ENCODE peak calls at places on chromosomes 2 and 18, in four cellular contexts. One of them, this sample, is unnamed.

GRCh38 chr18:46794607-46795006 is 37.8 kb upstream of the ST8SIA5 start:
- DNase-seq in H1: no peak
- DNase-seq in HepG2: no peak
- DNase-seq in K562: no peak
- DNase-seq in this sample: no peak

GRCh38 chr2:37969731-37970130 is 44.6 kb downstream of the RMDN2 start:
- DNase-seq in K562: no peak
- DNase-seq in H1: no peak
- DNase-seq in HepG2: no peak
- DNase-seq in this sample: no peak

GRCh38 chr18:68763082-68763481 is 34.8 kb upstream of the CCDC102B start:
- DNase-seq in H1: no peak
- DNase-seq in HepG2: no peak
- DNase-seq in K562: no peak
- DNase-seq in this sample: no peak

GRCh38 chr2:3604207-3604877 is 9.4 kb downstream of the COLEC11 start:
- DNase-seq in K562: no peak
- DNase-seq in H1: peak
- DNase-seq in HepG2: no peak
- DNase-seq in this sample: no peak

GRCh38 chr2:112891333-112891950 is 19.5 kb upstream of the IL37 start:
- DNase-seq in HepG2: no peak
- DNase-seq in H1: no peak
- DNase-seq in K562: no peak
- DNase-seq in this sample: no peak

GRCh38 chr18:78624646-78625279 is 354.9 kb upstream of the SALL3 start:
- DNase-seq in H1: no peak
- DNase-seq in HepG2: no peak
- DNase-seq in K562: no peak
- DNase-seq in this sample: no peak

GRCh38 chr2:204265701-204266310 is 279.5 kb upstream of the PARD3B start:
- DNase-seq in H1: no peak
- DNase-seq in HepG2: no peak
- DNase-seq in K562: no peak
- DNase-seq in this sample: no peak

GRCh38 chr2:74571058-74571457 is 16.5 kb downstream of the DOK1 start:
- DNase-seq in H1: no peak
- DNase-seq in K562: no peak
- DNase-seq in HepG2: no peak
- DNase-seq in this sample: no peak

DNA sequence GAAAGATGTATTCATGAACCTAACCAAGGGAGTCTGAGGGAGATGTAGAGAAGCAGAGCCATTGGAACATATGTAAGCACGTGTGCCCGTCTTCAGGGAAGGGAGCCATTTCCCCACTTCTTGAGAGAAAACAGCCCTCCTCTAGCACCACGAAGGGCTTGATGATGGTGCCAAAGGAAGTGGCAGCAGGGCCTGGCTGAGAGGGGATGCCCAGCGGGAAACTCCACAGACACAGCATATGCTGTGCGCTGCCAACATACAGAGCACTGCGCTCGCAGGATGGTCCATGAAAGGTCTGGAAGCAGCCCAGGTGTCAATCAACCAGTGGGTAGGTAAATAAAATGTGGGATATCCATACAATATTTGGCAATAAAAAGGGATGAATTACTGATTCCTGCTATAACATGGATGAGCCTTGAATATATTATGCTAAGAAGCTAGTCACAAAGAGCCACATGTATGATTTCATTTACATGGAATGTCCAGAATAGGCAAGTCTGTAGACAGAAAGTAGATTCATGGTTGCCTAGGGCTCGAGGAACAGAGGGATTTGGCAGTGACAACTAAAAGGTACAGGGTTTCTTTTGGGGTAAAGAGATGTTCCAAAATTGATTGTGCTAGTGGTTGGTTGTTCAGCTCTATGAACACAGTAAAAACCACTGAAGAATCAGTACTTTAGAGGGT is 16.1 kb downstream of the TMEM247 start:
- DNase-seq in H1: no peak
- DNase-seq in HepG2: no peak
- DNase-seq in K562: no peak
- DNase-seq in this sample: no peak
- TF ChIP-seq TAF1 in H1: no peak
- TF ChIP-seq TAF1 in HepG2: no peak
- TF ChIP-seq TAF1 in K562: no peak
- TF ChIP-seq TAF1 in this sample: no peak

GRCh38 chr2:35931626-35932025 is 424.0 kb upstream of the CRIM1 start:
- DNase-seq in HepG2: no peak
- DNase-seq in K562: no peak
- DNase-seq in H1: no peak
- DNase-seq in this sample: no peak
- TF ChIP-seq TAF1 in HepG2: no peak
- TF ChIP-seq TAF1 in K562: no peak
- TF ChIP-seq TAF1 in H1: no peak
- TF ChIP-seq TAF1 in this sample: no peak

GRCh38 chr2:68627615-68628014 is 15.8 kb upstream of the PROKR1 start:
- DNase-seq in K562: no peak
- DNase-seq in H1: no peak
- DNase-seq in HepG2: no peak
- DNase-seq in this sample: no peak
- TF ChIP-seq TAF1 in K562: no peak
- TF ChIP-seq TAF1 in H1: no peak
- TF ChIP-seq TAF1 in HepG2: no peak
- TF ChIP-seq TAF1 in this sample: no peak

GRCh38 chr2:228103379-228103778 is 78.1 kb downstream of the SPHKAP start:
- DNase-seq in HepG2: no peak
- DNase-seq in K562: no peak
- DNase-seq in H1: no peak
- DNase-seq in this sample: no peak

GRCh38 chr2:228105526-228106250 is 75.8 kb downstream of the SPHKAP start:
- DNase-seq in H1: no peak
- DNase-seq in K562: no peak
- DNase-seq in HepG2: no peak
- DNase-seq in this sample: no peak

GRCh38 chr2:228104215-228104614 is 77.3 kb downstream of the SPHKAP start:
- DNase-seq in K562: no peak
- DNase-seq in H1: no peak
- DNase-seq in HepG2: no peak
- DNase-seq in this sample: no peak

DNA sequence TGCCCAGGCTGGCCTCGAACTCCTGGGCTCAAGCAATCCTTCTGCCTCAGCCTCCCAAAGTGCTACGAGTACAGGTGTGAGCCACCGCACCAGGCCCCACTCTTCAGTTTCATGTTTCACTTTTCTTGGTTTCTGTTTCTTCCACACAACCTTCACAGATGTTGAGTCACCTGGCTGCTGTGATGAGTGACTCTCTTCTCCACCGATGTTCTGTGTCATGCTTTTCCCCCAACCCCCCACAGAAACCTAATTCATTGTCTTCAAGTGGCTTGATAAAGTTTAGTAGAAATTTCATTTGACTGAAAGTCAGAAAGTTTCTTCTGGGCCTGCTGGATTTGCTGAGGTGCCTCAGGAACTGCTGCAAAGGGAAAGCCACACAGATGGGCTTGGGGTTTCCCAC is 78.5 kb downstream of the SPHKAP start:
- DNase-seq in H1: no peak
- DNase-seq in K562: no peak
- DNase-seq in HepG2: no peak
- DNase-seq in this sample: no peak
- TF ChIP-seq TAF1 in H1: no peak
- TF ChIP-seq TAF1 in K562: no peak
- TF ChIP-seq TAF1 in HepG2: no peak
- TF ChIP-seq TAF1 in this sample: no peak

GRCh38 chr2:134491022-134491421 is 227.8 kb downstream of the TMEM163 start:
- DNase-seq in HepG2: no peak
- DNase-seq in H1: no peak
- DNase-seq in K562: no peak
- DNase-seq in this sample: no peak
- TF ChIP-seq TAF1 in HepG2: no peak
- TF ChIP-seq TAF1 in H1: no peak
- TF ChIP-seq TAF1 in K562: no peak
- TF ChIP-seq TAF1 in this sample: no peak

GRCh38 chr2:236662231-236663160 is 92.9 kb downstream of the ACKR3 start:
- DNase-seq in HepG2: no peak
- DNase-seq in K562: no peak
- DNase-seq in H1: no peak
- DNase-seq in this sample: no peak
- TF ChIP-seq TAF1 in HepG2: no peak
- TF ChIP-seq TAF1 in K562: no peak
- TF ChIP-seq TAF1 in H1: no peak
- TF ChIP-seq TAF1 in this sample: no peak

DNA sequence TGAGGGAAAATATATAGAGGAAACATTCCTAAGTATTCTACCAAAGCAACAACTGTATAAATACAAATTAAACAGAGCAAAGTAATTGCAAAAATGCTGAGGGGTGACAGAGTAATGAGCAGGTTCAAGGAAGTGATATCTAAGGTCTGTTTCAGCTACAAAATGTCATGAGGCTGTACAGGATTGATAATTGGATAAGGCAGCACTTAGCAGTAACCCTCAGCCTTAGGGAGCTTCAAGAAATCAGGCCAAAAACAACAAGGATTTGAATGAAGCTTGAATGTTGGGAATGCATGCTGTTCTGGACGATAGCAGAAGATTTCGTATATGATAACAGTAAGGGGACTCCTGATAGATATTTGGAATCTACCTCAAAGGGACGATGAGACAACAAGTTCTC is 142.0 kb upstream of the MMADHC start:
- DNase-seq in K562: no peak
- DNase-seq in H1: no peak
- DNase-seq in HepG2: no peak
- DNase-seq in this sample: no peak
- TF ChIP-seq TAF1 in K562: no peak
- TF ChIP-seq TAF1 in H1: no peak
- TF ChIP-seq TAF1 in HepG2: no peak
- TF ChIP-seq TAF1 in this sample: no peak

GRCh38 chr2:183996825-183997823 is 601.2 kb upstream of the ZNF804A start:
- DNase-seq in H1: no peak
- DNase-seq in K562: no peak
- DNase-seq in HepG2: no peak
- DNase-seq in this sample: no peak
- TF ChIP-seq TAF1 in H1: no peak
- TF ChIP-seq TAF1 in K562: no peak
- TF ChIP-seq TAF1 in HepG2: no peak
- TF ChIP-seq TAF1 in this sample: no peak

DNA sequence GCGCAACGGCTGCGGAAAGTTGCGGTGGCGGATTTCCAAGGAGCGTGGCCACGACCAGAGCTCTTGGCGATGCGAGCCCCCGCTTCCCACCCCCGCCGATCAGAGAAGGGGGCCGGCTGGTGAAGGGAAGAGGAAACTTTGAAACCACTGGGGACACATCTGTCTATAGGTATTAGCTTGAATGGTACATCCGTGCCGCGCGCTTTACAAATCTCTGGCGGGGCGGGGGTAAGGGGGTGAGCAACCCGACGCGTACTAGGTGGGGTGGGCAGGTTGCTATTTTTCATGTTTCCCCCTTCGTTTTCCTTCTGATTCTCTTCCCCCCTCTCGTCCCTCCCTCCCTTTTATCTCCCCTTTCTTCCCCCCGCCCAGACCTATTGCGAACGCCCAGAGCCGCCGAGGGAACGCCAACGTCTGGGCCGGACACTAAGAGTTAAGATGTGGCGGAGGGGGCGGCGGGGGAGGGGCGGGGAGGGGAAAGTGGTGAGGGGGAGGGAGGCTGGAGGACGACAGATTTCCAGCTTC is 452 bp upstream of the POU3F3 start:
- DNase-seq in K562: no peak
- DNase-seq in HepG2: no peak
- DNase-seq in H1: no peak
- DNase-seq in this sample: no peak
- TF ChIP-seq TAF1 in K562: no peak
- TF ChIP-seq TAF1 in HepG2: no peak
- TF ChIP-seq TAF1 in H1: no peak
- TF ChIP-seq TAF1 in this sample: no peak